ENCODE peak calls at places on chromosomes 5 and 9, in six cellular contexts. P is mammary epithelial cell, Q is pancreas, V is tibial nerve, F is left ventricle myocardium inferior, D is esophagus squamous epithelium. E is an unnamed sample.

GRCh38 chr5:65837139-65837538 is 89.2 kb upstream of the ERBIN start:
- DNase-seq in P (peak; percentile 68), Q (no peak), V (no peak), F (no peak), D (no peak), E (no peak)

GRCh38 chr5:157994906-157995519 is 136.1 kb upstream of the CLINT1 start:
- DNase-seq in P (peak; percentile 67), Q (peak; percentile 60), V (peak; percentile 73), F (peak; percentile 55), D (no peak), E (peak; percentile 79)

GRCh38 chr9:107169796-107170195 is 113.3 kb upstream of the RAD23B start:
- DNase-seq in P (no peak), Q (no peak), V (no peak), F (no peak), D (no peak), E (no peak)

GRCh38 chr5:126446498-126447224 is 23.5 kb downstream of the GRAMD2B start:
- DNase-seq in P (peak; percentile 98), Q (no peak), V (no peak), F (no peak), D (no peak), E (peak; percentile 66)

GRCh38 chr9:96061293-96061987 is 185.9 kb downstream of the ERCC6L2 start:
- DNase-seq in P (peak; percentile 11), Q (no peak), V (peak; percentile 40), F (peak; percentile 29), D (no peak), E (peak; percentile 73)

GRCh38 chr9:130689937-130690700 is 3.5 kb upstream of the EXOSC2 start:
- DNase-seq in P (peak; percentile 98), Q (peak; percentile 53), V (peak; percentile 85), F (no peak), D (no peak), E (peak; percentile 78)

GRCh38 chr9:127717766-127718165 is 1.9 kb downstream of the TTC16 start:
- DNase-seq in P (no peak), Q (no peak), V (no peak), F (no peak), D (no peak), E (no peak)

GRCh38 chr9:108673386-108673785 is 182.4 kb downstream of the ACTL7B start:
- DNase-seq in P (peak; percentile 64), Q (no peak), V (no peak), F (no peak), D (no peak), E (no peak)

GRCh38 chr9:108743901-108744371 is 111.8 kb downstream of the ACTL7B start:
- DNase-seq in P (peak; percentile 59), Q (no peak), V (no peak), F (no peak), D (no peak), E (no peak)

GRCh38 chr5:10249948-10250803 is at the start of gene CCT5:
- DNase-seq in P (peak; percentile 95), Q (peak; percentile 91), V (peak; percentile 92), F (peak; percentile 92), D (peak; percentile 65), E (peak; percentile 100)

GRCh38 chr5:142939884-142940283 is 169.7 kb downstream of the ARHGAP26 start:
- DNase-seq in P (no peak), Q (no peak), V (no peak), F (no peak), D (no peak), E (no peak)

GRCh38 chr9:130194406-130194932 is 22.3 kb downstream of the NCS1 start:
- DNase-seq in P (peak; percentile 43), Q (no peak), V (no peak), F (no peak), D (no peak), E (no peak)

GRCh38 chr9:124016152-124017063 is 4.8 kb downstream of the LHX2 start:
- DNase-seq in P (no peak), Q (no peak), V (no peak), F (no peak), D (no peak), E (no peak)

GRCh38 chr9:78437721-78438610 is 141.0 kb downstream of the PSAT1 start:
- DNase-seq in P (no peak), Q (no peak), V (no peak), F (no peak), D (no peak), E (no peak)

GRCh38 chr5:54942064-54942778 is 43.2 kb downstream of the ESM1 start:
- DNase-seq in P (no peak), Q (no peak), V (no peak), F (no peak), D (no peak), E (no peak)

GRCh38 chr5:112025729-112026128 is 268.7 kb upstream of the NREP start:
- DNase-seq in P (no peak), Q (no peak), V (no peak), F (no peak), D (no peak), E (no peak)

GRCh38 chr9:133960568-133961129 is 31.5 kb downstream of the VAV2 start:
- DNase-seq in P (no peak), Q (peak; percentile 45), V (no peak), F (no peak), D (no peak), E (no peak)

GRCh38 chr9:99169982-99170761 is 51.6 kb downstream of the ALG2 start:
- DNase-seq in P (no peak), Q (no peak), V (no peak), F (no peak), D (no peak), E (no peak)

GRCh38 chr5:140630296-140630695 is 2.7 kb downstream of the CD14 start:
- DNase-seq in P (peak; percentile 51), Q (no peak), V (no peak), F (no peak), D (no peak), E (no peak)

GRCh38 chr9:128051932-128052734 is 15.0 kb downstream of the NAIF1 start:
- DNase-seq in P (peak; percentile 67), Q (peak; percentile 66), V (no peak), F (no peak), D (no peak), E (no peak)

GRCh38 chr5:54905942-54906537 is 79.4 kb downstream of the ESM1 start:
- DNase-seq in P (peak; percentile 38), Q (peak; percentile 39), V (peak; percentile 87), F (peak; percentile 46), D (no peak), E (peak; percentile 61)

GRCh38 chr9:130101963-130102362 is 48.3 kb downstream of the GPR107 start:
- DNase-seq in P (no peak), Q (no peak), V (no peak), F (no peak), D (no peak), E (no peak)

GRCh38 chr5:170315154-170315553 is 17.6 kb upstream of the LCP2 start:
- DNase-seq in P (no peak), Q (no peak), V (peak; percentile 84), F (peak; percentile 80), D (no peak), E (no peak)

DNA sequence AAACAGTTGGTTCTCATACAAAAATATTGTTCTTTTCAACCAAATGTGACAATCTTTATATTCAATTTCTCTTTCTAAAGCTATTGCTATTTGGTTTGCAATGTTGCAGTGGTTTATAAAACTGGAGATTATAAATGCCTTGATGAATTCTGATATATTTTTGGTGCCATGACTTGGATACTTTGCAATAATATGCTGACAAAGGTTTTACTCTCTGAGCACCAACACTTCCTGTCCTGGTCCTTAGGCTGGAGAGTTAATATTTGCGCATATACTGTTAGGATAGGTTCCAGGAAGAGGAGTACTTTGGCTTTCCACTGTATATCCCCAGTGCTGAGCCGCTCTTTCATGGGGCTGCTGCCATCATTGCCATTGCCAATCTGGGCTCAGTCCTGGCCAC is 139.5 kb downstream of the ZCCHC7 start:
- DNase-seq in P (no peak), Q (no peak), V (no peak), F (no peak), D (no peak), E (no peak)
- H3K4me1 ChIP-seq in P (no peaks in the 10 kb centered on the region), Q (no peaks in the 10 kb centered on the region), V (no peaks in the 10 kb centered on the region), F (no peaks in the 10 kb centered on the region), D (no peaks in the 10 kb centered on the region), E (no peaks in the 10 kb centered on the region)

GRCh38 chr5:2253063-2253653 is 370.4 kb upstream of the IRX4 start:
- DNase-seq in P (no peak), Q (no peak), V (no peak), F (no peak), D (no peak), E (no peak)
- H3K9me3 ChIP-seq in P (peaks cover 28% of the 10 kb centered on the region), Q (no peaks in the 10 kb centered on the region), V (no peaks in the 10 kb centered on the region), F (peaks cover under 1% of the 10 kb centered on the region), D (no peaks in the 10 kb centered on the region), E (peaks cover 50% of the 10 kb centered on the region)

GRCh38 chr9:76545191-76545590 is 86.2 kb downstream of the GCNT1 start:
- DNase-seq in P (no peak), Q (no peak), V (no peak), F (no peak), D (no peak), E (no peak)
- H3K27ac ChIP-seq in P (no peak overlapping the region), Q (no peak overlapping the region), V (no peak overlapping the region), F (no peak overlapping the region), D (no peak overlapping the region), E (no peak overlapping the region)

DNA sequence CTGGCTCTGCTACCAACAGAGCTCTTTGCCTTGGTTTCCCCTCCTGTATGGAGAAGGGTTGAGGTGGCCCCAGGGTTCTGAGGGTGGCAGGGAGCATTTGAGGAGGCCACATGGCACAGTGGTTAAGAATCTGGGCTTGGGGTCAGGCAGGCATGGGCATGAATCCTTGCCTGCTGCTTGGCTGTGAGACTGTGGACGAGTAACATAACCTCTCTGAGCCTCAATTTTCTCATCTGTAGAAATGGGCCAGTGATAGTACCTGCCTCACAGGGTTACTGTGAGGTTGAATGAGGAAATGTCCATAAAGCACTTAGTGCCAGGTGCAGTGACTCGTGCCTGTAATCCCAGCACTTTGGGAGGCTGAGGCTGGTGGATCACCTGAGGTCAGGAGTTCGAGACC is 5.1 kb upstream of the NDST1 start:
- DNase-seq in P (no peak), Q (no peak), V (no peak), F (no peak), D (no peak), E (no peak)
- H3K4me1 ChIP-seq in P (peaks cover 93% of the 10 kb centered on the region), Q (peaks cover 62% of the 10 kb centered on the region), V (peaks cover 100% of the 10 kb centered on the region), F (peaks cover 100% of the 10 kb centered on the region), D (peaks cover 92% of the 10 kb centered on the region), E (peaks cover 61% of the 10 kb centered on the region)

DNA sequence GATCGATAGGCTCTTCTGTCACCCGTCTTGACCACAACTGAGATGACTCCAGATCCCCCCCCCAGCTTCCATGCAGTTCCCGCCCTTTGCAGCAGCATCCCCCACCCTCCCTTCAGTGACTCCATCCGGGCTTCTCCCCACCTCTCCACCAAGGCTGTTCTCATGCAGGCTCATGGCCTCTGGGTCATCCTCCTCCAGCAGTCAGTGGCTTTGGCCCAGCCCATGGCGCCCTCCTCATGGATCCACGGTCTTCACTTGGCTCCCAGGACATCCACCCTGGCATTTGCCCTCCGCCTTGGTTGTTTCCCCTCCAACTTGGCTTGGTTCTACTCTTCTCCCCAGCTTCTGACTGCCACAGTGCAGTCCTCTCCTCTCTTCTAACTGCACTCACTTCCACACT is 96.7 kb upstream of the RUFY1 start:
- DNase-seq in P (no peak), Q (no peak), V (no peak), F (no peak), D (no peak), E (no peak)
- H3K9me3 ChIP-seq in P (peaks cover 26% of the 10 kb centered on the region), Q (no peaks in the 10 kb centered on the region), V (no peaks in the 10 kb centered on the region), F (peaks cover 4% of the 10 kb centered on the region), D (no peaks in the 10 kb centered on the region), E (peaks cover 34% of the 10 kb centered on the region)

E was measured in SJSA1.